ENCODE peak calls at places on chromosomes 11 and 22, in nine cellular contexts. L, M, I, A, T, J, C, F and D are unnamed samples.

GRCh38 chr11:121946514-121946913 is 169.5 kb downstream of the BLID start:
- DNase-seq in A (no peak), F (no peak), J (no peak), I (no peak), T (no peak), L (no peak), M (no peak), C (no peak), D (no peak)

GRCh38 chr11:20854214-20854613 is 184.8 kb downstream of the NELL1 start:
- DNase-seq in A (no peak), J (no peak), F (no peak), C (no peak), I (no peak), T (no peak), L (no peak), M (no peak), D (no peak)

GRCh38 chr11:8617063-8617462 is 23.0 kb upstream of the STK33 start:
- DNase-seq in T (no peak), L (no peak), J (no peak), I (no peak), M (no peak), F (no peak), C (no peak), A (no peak), D (no peak)

GRCh38 chr11:34331736-34332135 is 26.1 kb downstream of the ABTB2 start:
- DNase-seq in J (no peak), C (no peak), M (no peak), I (no peak), F (no peak), A (peak; percentile 30), L (no peak), T (no peak), D (no peak)

GRCh38 chr11:93775289-93775688 is 8.8 kb upstream of the MED17 start:
- DNase-seq in C (no peak), A (peak; percentile 12), F (no peak), M (peak; percentile 25), T (peak; percentile 4), J (no peak), L (no peak), I (no peak), D (no peak)

GRCh38 chr22:49905465-49905864 is 12.8 kb downstream of the ALG12 start:
- DNase-seq in T (no peak), F (no peak), A (no peak), L (no peak), J (no peak), C (no peak), I (no peak), M (no peak), D (no peak)

GRCh38 chr11:22133785-22134184 is 59.1 kb upstream of the ANO5 start:
- DNase-seq in L (no peak), M (no peak), C (no peak), A (no peak), J (no peak), F (no peak), T (no peak), I (no peak), D (no peak)

GRCh38 chr11:123191939-123192338 is 3.1 kb downstream of the CLMP start:
- DNase-seq in L (no peak), M (no peak), A (no peak), J (no peak), I (no peak), F (no peak), C (no peak), T (no peak), D (no peak)

GRCh38 chr11:48096588-48097525 is 116.5 kb downstream of the PTPRJ start:
- DNase-seq in T (no peak), A (peak; percentile 86), M (no peak), C (no peak), J (no peak), I (no peak), F (no peak), L (no peak), D (no peak)

GRCh38 chr11:83676061-83676460 is 389.9 kb upstream of the CCDC90B start:
- DNase-seq in T (no peak), M (no peak), A (no peak), L (no peak), C (no peak), J (no peak), I (no peak), F (no peak), D (no peak)

GRCh38 chr11:120816711-120817110 is 207.2 kb upstream of the TBCEL start:
- DNase-seq in M (no peak), F (no peak), T (no peak), L (no peak), J (no peak), A (no peak), I (no peak), C (no peak), D (no peak)

GRCh38 chr22:20550851-20551744 is 43.7 kb downstream of the MED15 start:
- DNase-seq in C (no peak), J (peak; percentile 81), A (peak; percentile 19), T (no peak), F (no peak), L (peak; percentile 58), I (peak; percentile 77), M (peak; percentile 74), D (no peak)

GRCh38 chr11:419248-420005 is 4.6 kb upstream of the SIGIRR start:
- DNase-seq in M (no peak), I (no peak), C (no peak), T (no peak), J (no peak), L (peak; percentile 12), F (no peak), A (no peak), D (no peak)

GRCh38 chr11:416051-416756 is 1.4 kb upstream of the SIGIRR start:
- DNase-seq in T (no peak), L (peak; percentile 19), I (no peak), A (no peak), C (no peak), M (no peak), F (no peak), J (peak; percentile 21), D (no peak)

GRCh38 chr11:416757-417621 is 2.2 kb upstream of the SIGIRR start:
- DNase-seq in F (peak; percentile 82), L (peak; percentile 62), M (peak; percentile 34), I (peak; percentile 16), T (no peak), A (no peak), C (no peak), J (no peak), D (no peak)

GRCh38 chr11:418343-419247 is 3.8 kb upstream of the SIGIRR start:
- DNase-seq in L (peak; percentile 18), C (no peak), T (no peak), I (no peak), M (no peak), J (no peak), F (no peak), A (no peak), D (no peak)

DNA sequence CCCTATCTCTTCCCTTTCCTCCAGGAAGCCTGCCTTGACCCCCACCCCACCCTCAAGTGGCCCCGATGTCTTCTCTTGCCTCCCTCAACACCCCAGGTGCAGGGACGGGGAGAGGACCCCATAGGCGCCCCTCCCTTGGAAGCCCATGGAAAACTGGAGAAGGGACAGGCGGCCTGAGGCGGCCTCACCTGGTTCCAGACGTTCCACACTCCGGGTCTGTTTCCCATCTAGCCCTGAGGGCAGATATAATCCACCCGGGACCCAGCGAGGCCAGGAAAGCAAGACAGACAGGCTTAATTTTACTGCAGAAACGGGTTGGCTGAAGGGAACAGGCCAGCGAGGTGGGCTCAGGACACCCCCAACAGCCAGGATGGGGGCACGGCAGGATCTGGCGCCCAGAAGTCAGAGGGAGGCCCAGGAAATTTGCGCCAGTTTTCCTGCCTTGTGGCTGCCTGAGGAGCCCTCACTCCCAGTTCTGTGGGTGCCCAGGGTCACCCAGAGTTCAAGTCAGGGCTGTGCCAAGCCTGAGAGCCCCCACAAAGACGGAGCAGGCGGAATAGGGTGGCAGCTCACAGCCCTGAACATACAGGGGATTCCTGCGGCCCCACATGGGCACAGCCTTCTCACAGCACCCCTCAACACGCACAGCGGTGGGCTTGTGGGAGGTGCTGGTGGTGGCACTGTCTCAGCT is 3.0 kb upstream of the SIGIRR start:
- DNase-seq in A (no peak), J (no peak), F (no peak), C (no peak), M (no peak), I (no peak), T (no peak), L (peak; percentile 22), D (no peak)
- H3K4me3 ChIP-seq in A (peak overlapping the region; percentile 61), J (no peak overlapping the region), F (peak overlapping the region; percentile 66), C (no peak overlapping the region), M (no peak overlapping the region), I (no peak overlapping the region), T (no peak overlapping the region), L (peak overlapping the region; percentile 74), D (no peak overlapping the region)

GRCh38 chr11:133947298-133947905 is 9.4 kb downstream of the IGSF9B start:
- DNase-seq in J (peak; percentile 72), L (peak; percentile 70), F (no peak), A (peak; percentile 24), M (peak; percentile 63), I (peak; percentile 32), T (peak; percentile 44), C (no peak), D (no peak)
- TF ChIP-seq CTCF in J (peak; percentile 24), L (peak; percentile 61), F (no peak), A (peak; percentile 45), M (peak; percentile 48), I (peak; percentile 42), T (no peak), C (peak; percentile 62), D (peak; percentile 36)

DNA sequence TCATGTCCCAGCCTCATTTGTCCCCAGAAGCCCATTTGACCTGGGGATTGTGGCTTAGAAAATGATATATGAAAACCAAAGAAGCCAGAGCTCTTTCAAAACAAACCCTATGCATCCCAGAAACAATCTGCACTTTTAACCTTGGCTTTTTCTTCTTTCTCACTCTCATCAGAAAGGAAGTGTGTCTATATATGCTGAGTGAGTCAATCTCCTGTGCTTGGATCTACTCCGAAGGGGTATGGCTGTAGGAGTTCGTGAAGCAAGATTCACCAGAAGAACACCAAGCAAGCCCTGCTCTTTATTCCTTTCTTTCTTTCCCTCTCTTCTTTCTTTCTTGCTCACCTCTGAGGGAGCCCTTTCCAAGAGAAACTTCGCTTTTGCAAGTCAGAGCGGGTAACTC is 636 bp downstream of the PAMR1 start:
- DNase-seq in M (peak; percentile 54), F (no peak), C (no peak), J (no peak), A (peak; percentile 55), T (no peak), L (no peak), I (peak; percentile 47), D (no peak)
- H3K4me3 ChIP-seq in M (no peak overlapping the region), F (peak overlapping the region; percentile 31), C (peak overlapping the region; percentile 49), J (no peak overlapping the region), A (no peak overlapping the region), T (no peak overlapping the region), L (peak overlapping the region; percentile 47), I (peak overlapping the region; percentile 87), D (peak overlapping the region; percentile 51)

GRCh38 chr11:89626366-89626765 is 83.7 kb upstream of the TRIM77 start:
- DNase-seq in A (no peak), T (no peak), F (no peak), L (no peak), C (no peak), J (no peak), I (no peak), M (no peak), D (no peak)

DNA sequence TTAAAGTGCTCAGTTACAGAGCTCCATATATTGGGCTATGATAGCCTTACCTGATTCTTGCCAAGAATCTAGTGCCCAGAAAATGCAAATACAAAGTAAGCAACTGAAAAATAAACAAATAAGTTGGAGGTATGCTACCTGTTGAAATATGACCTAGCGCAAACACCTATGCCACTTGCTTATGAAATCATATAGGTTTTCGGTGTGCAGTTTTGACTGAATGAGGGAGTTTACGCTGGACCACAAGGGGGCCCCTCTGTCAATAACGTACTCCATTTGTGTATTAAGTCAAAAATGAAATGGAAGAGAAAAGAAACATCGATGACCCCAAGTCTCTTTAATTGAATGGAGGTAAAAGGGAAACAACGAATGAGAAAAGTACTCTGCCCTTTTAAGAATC is 84.9 kb upstream of the TRIM77 start:
- DNase-seq in T (no peak), J (no peak), L (no peak), M (no peak), F (no peak), C (no peak), I (no peak), A (no peak), D (no peak)
- TF ChIP-seq CTCF in T (no peak), J (no peak), L (no peak), M (peak; percentile 14), F (no peak), C (peak; percentile 3), I (no peak), A (peak; percentile 4), D (peak; percentile 16)